ENCODE peak calls at places on chromosomes 4 and X, in ten cellular contexts. N, Z, H, V, C, B, W, K, A and Y are unnamed samples.

GRCh38 chr4:25350561-25350960 is 26.5 kb upstream of the ANAPC4 start:
- DNase-seq in C (no peak), Z (no peak), V (no peak), N (no peak), A (no peak), B (no peak), W (no peak), H (no peak), K (no peak), Y (no peak)

GRCh38 chr4:89836031-89836777 is 757 bp downstream of the SNCA start:
- DNase-seq in W (peak), B (no peak), H (no peak), A (no peak), V (no peak), N (peak), C (peak), K (peak), Z (no peak), Y (no peak)

GRCh38 chrX:135345328-135345645 is 36.0 kb downstream of the ETDC start:
- DNase-seq in W (peak), A (peak), C (no peak), H (no peak), V (no peak), N (peak), K (no peak), Z (peak), B (no peak), Y (no peak)

GRCh38 chr4:167713756-167714155 is 378.6 kb upstream of the ANXA10 start:
- DNase-seq in N (no peak), C (no peak), H (no peak), B (no peak), Z (no peak), K (no peak), W (no peak), A (no peak), V (no peak), Y (no peak)

GRCh38 chr4:58587856-58588255 is 1477.7 kb upstream of the IGFBP7 start:
- DNase-seq in C (no peak), N (no peak), W (no peak), A (no peak), K (no peak), B (no peak), H (no peak), Z (no peak), V (no peak), Y (no peak)

GRCh38 chr4:177441061-177441802 is 1.0 kb downstream of the AGA start:
- DNase-seq in C (no peak), K (peak), A (peak), V (peak), W (no peak), H (peak), B (peak), N (peak), Z (no peak), Y (no peak)

GRCh38 chrX:40068048-40068447 is 29.7 kb downstream of the BCOR start:
- DNase-seq in B (no peak), V (no peak), C (no peak), A (no peak), N (no peak), Z (no peak), K (no peak), H (no peak), W (no peak), Y (no peak)

GRCh38 chrX:443676-444210 is 57.0 kb upstream of the PPP2R3B start:
- DNase-seq in C (no peak), V (no peak), K (no peak), W (no peak), Z (peak), A (no peak), H (no peak), N (no peak), B (no peak), Y (no peak)

GRCh38 chr4:114780205-114780604 is 181.6 kb downstream of the UGT8 start:
- DNase-seq in W (no peak), A (no peak), B (no peak), C (no peak), V (no peak), K (peak), H (no peak), N (peak), Z (no peak), Y (no peak)

GRCh38 chr4:78002260-78002659 is 54.9 kb upstream of the FRAS1 start:
- DNase-seq in N (no peak), H (no peak), V (no peak), A (no peak), Z (no peak), K (peak), W (no peak), C (no peak), B (no peak), Y (no peak)

GRCh38 chrX:71098951-71099506 is 3.4 kb downstream of the FOXO4 start:
- DNase-seq in V (no peak), H (no peak), Z (no peak), K (peak), C (no peak), N (no peak), A (no peak), B (no peak), W (no peak), Y (no peak)

GRCh38 chr4:78766026-78766425 is 10.1 kb upstream of the BMP2K start:
- DNase-seq in C (no peak), V (no peak), K (no peak), A (no peak), W (no peak), H (no peak), Z (no peak), N (no peak), B (no peak), Y (no peak)

GRCh38 chr4:6446538-6447451 is 25.6 kb downstream of the PPP2R2C start:
- DNase-seq in K (no peak), A (no peak), B (no peak), Z (no peak), W (no peak), H (no peak), C (no peak), V (no peak), N (no peak), Y (no peak)

GRCh38 chr4:68592673-68593072 is 16.6 kb upstream of the UGT2B17 start:
- DNase-seq in H (no peak), C (no peak), V (no peak), B (no peak), A (no peak), W (no peak), Z (no peak), K (no peak), N (no peak), Y (no peak)

GRCh38 chr4:87108142-87108546 is 112.3 kb downstream of the KLHL8 start:
- DNase-seq in H (no peak), V (no peak), A (no peak), C (no peak), N (peak), B (no peak), W (no peak), Z (peak), K (no peak), Y (no peak)

GRCh38 chrX:155612312-155613224 is at the start of gene TMLHE:
- DNase-seq in A (peak), Z (peak), C (peak), W (peak), H (peak), V (peak), K (peak), N (peak), B (peak), Y (peak)

GRCh38 chr4:9812530-9813340 is 31.3 kb downstream of the DRD5 start:
- DNase-seq in N (peak), A (no peak), C (no peak), Z (no peak), H (no peak), K (no peak), B (no peak), W (no peak), V (peak), Y (no peak)

GRCh38 chr4:143329985-143330384 is 6.7 kb upstream of the GAB1 start:
- DNase-seq in Z (no peak), V (no peak), N (no peak), H (no peak), A (no peak), K (peak), B (no peak), W (no peak), C (no peak), Y (no peak)

GRCh38 chr4:105900541-105900940 is 5.3 kb downstream of the NPNT start:
- DNase-seq in B (no peak), W (no peak), Z (no peak), H (no peak), K (no peak), N (no peak), A (no peak), C (no peak), V (no peak), Y (no peak)

GRCh38 chrX:331145-331771 is 12.7 kb upstream of the GTPBP6 start:
- DNase-seq in K (peak), A (no peak), V (no peak), H (no peak), Z (peak), C (peak), W (no peak), B (no peak), N (peak), Y (no peak)

GRCh38 chr4:168589154-168589553 is 92.3 kb downstream of the PALLD start:
- DNase-seq in A (no peak), C (no peak), Z (no peak), V (no peak), W (peak), H (no peak), B (no peak), N (no peak), K (no peak), Y (no peak)

GRCh38 chr4:98113005-98113404 is 30.3 kb downstream of the STPG2 start:
- DNase-seq in V (no peak), B (no peak), W (no peak), K (peak), C (no peak), N (no peak), Z (no peak), A (no peak), H (no peak), Y (no peak)

GRCh38 chr4:151993521-151993920 is 232.7 kb upstream of the GATB start:
- DNase-seq in V (no peak), K (no peak), C (no peak), B (no peak), W (no peak), A (no peak), H (no peak), N (no peak), Z (no peak), Y (no peak)

GRCh38 chr4:16129336-16129735 is 45.5 kb upstream of the PROM1 start:
- DNase-seq in N (peak), Z (no peak), A (no peak), V (no peak), C (no peak), W (no peak), H (no peak), K (no peak), B (no peak), Y (no peak)

GRCh38 chr4:172601195-172601594 is 567.4 kb upstream of the GALNT7 start:
- DNase-seq in A (no peak), K (peak), H (no peak), Z (no peak), C (no peak), B (no peak), W (no peak), V (no peak), N (no peak), Y (no peak)

GRCh38 chr4:145101091-145101490 is 3.0 kb downstream of the ABCE1 start:
- DNase-seq in H (no peak), V (no peak), K (no peak), B (no peak), Z (no peak), W (no peak), A (no peak), N (no peak), C (no peak), Y (no peak)

GRCh38 chr4:105572296-105572695 is 19.9 kb downstream of the ARHGEF38 start:
- DNase-seq in K (no peak), Z (no peak), H (no peak), B (no peak), V (no peak), A (no peak), W (no peak), N (no peak), C (no peak), Y (no peak)

GRCh38 chr4:105923507-105924238 is 28.4 kb downstream of the NPNT start:
- DNase-seq in C (no peak), A (no peak), N (no peak), K (no peak), W (no peak), V (no peak), B (no peak), H (no peak), Z (no peak), Y (no peak)

GRCh38 chr4:69322055-69322454 is 41.8 kb downstream of the UGT2B28 start:
- DNase-seq in H (no peak), K (no peak), W (no peak), B (no peak), V (no peak), Z (no peak), A (no peak), N (no peak), C (no peak), Y (no peak)

GRCh38 chrX:17373337-17373736 is 1.7 kb upstream of the NHS start:
- DNase-seq in A (no peak), W (no peak), N (no peak), V (no peak), K (no peak), H (no peak), B (no peak), Z (no peak), C (no peak), Y (no peak)

GRCh38 chr4:16574981-16575380 is 323.5 kb downstream of the LDB2 start:
- DNase-seq in C (no peak), K (no peak), W (no peak), Z (no peak), N (no peak), A (no peak), B (no peak), H (no peak), V (no peak), Y (no peak)

GRCh38 chrX:110915579-110915978 is 120.0 kb upstream of the CHRDL1 start:
- DNase-seq in B (no peak), H (no peak), C (no peak), K (no peak), W (no peak), Z (no peak), N (no peak), V (no peak), A (no peak), Y (no peak)

GRCh38 chr4:168769416-168769815 is 240.6 kb downstream of the CBR4 start:
- DNase-seq in A (no peak), V (no peak), N (no peak), W (no peak), H (no peak), B (no peak), Z (no peak), K (no peak), C (no peak), Y (no peak)

GRCh38 chrX:16096131-16096530 is 27.2 kb upstream of the GRPR start:
- DNase-seq in B (no peak), H (no peak), N (no peak), W (no peak), Z (no peak), A (no peak), V (no peak), K (peak), C (no peak), Y (no peak)

GRCh38 chr4:141142423-141142822 is 9.2 kb upstream of the RNF150 start:
- DNase-seq in Z (no peak), H (no peak), K (no peak), N (no peak), C (no peak), A (no peak), V (no peak), B (no peak), W (no peak), Y (no peak)

GRCh38 chr4:128527356-128527755 is 239.7 kb upstream of the PGRMC2 start:
- DNase-seq in H (no peak), B (no peak), Z (no peak), K (no peak), N (no peak), C (no peak), W (no peak), V (no peak), A (no peak), Y (no peak)

GRCh38 chrX:48893556-48894348 is 3.8 kb downstream of the TIMM17B start:
- DNase-seq in Z (no peak), C (no peak), W (no peak), N (no peak), K (no peak), A (no peak), B (no peak), H (no peak), V (no peak), Y (no peak)

GRCh38 chrX:23911436-23911835 is 3.6 kb downstream of the CXorf58 start:
- DNase-seq in B (no peak), K (no peak), H (no peak), C (no peak), A (no peak), Z (no peak), V (no peak), N (no peak), W (no peak), Y (no peak)

GRCh38 chrX:23908219-23909003 is 605 bp downstream of the CXorf58 start:
- DNase-seq in K (peak), C (no peak), H (no peak), V (no peak), A (no peak), B (no peak), N (no peak), W (no peak), Z (no peak), Y (no peak)

GRCh38 chrX:23904096-23904495 is 3.6 kb downstream of the APOO start:
- DNase-seq in W (no peak), N (no peak), C (no peak), H (no peak), B (no peak), K (no peak), A (no peak), Z (no peak), V (no peak), Y (no peak)

GRCh38 chrX:23907106-23907495 is 637 bp downstream of the APOO start:
- DNase-seq in C (no peak), H (no peak), Z (no peak), W (no peak), K (peak), N (no peak), V (no peak), A (no peak), B (no peak), Y (no peak)

DNA sequence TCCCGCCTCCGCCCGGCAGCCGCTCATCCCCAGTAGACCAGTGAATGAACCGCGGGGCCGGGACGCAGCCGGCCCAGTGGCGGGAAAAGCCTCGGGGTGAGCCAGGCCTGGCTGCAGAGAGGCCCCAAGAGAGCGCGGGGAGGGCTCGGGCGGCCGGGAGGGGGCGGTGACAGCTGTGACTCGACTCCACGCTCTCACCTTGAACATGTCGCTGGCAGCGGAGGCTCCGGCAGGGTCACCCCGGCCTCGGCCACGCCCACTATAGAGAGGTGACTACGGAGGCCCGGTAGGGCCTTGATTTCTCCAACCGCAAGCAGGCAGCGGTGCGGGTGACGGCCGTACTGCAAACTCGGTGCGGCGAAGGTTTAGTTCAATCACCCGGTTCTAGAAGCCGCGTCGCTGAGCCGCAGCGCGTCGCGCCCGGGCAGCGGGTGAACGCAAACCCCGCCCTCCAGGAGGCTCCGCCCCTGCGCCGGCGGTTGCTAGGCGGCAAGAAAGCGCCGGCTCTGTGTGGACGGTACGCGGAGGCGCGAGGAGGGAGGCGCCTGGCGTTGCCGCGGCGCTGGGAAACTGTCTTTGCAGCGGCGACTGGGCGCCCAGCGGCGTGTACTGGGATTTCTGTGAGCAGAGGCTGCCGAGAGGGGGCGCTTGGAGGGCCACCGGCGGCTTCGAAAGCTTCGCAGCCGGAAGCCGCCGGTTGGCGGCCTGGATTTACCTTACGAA is at the start of the genes APOO and CXorf58:
- DNase-seq in N (peak), V (peak), W (peak), Z (peak), K (peak), B (peak), C (peak), H (peak), A (peak), Y (peak)
- TF ChIP-seq POLR2AphosphoS5 in N (peak), V (peak), W (peak), Z (peak), K (peak), B (peak), C (no peak), H (no peak), A (no peak), Y (peak)

GRCh38 chr4:140096483-140096861 is 57.5 kb downstream of the MAML3 start:
- DNase-seq in W (no peak), B (no peak), H (no peak), C (no peak), N (no peak), V (no peak), Z (no peak), A (no peak), K (no peak), Y (no peak)

GRCh38 chr4:140097572-140097971 is 56.4 kb downstream of the MAML3 start:
- DNase-seq in N (no peak), Z (no peak), K (no peak), V (no peak), W (no peak), A (no peak), B (no peak), C (no peak), H (no peak), Y (no peak)

GRCh38 chr4:140096921-140097320 is 57.1 kb downstream of the MAML3 start:
- DNase-seq in H (no peak), V (no peak), N (no peak), W (no peak), Z (no peak), B (no peak), K (no peak), A (no peak), C (no peak), Y (no peak)

GRCh38 chr4:140099993-140100392 is 54.0 kb downstream of the MAML3 start:
- DNase-seq in B (no peak), K (no peak), C (no peak), H (no peak), A (peak), N (peak), Z (peak), V (no peak), W (no peak), Y (no peak)

DNA sequence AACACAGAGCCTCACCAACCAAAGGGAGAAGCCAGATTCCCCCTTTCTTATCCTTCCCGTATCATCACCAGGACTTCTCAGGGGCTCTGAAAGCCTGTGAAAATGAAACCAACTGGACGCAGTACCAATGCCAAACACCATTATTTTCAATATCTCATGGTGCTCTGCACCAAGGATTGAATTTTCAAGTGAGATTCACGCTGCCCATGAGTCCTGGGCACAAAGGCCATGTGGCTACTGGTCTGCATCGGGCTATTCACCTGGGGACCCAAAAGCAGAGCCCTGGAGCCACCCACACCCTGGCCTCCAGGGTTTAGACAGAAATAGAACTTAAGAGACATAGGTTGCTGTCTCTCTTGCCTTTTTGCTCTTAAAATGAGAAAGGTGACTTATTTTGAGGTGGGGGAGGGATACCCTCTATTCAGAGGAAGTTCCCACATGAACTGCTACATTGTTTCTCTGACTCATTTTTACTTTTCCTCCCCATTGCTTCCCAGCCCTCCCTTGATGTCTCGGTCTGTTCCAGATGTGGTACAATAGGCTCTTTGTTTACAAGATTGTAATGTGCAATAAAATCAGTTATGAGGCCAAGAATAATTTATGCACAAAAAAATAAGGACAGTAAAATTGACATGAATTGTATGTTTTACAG is 55.4 kb downstream of the MAML3 start:
- DNase-seq in W (no peak), K (no peak), H (no peak), N (no peak), C (no peak), Z (no peak), B (no peak), V (no peak), A (no peak), Y (no peak)
- TF ChIP-seq POLR2AphosphoS5 in W (no peak), K (no peak), H (no peak), N (no peak), C (no peak), Z (no peak), B (no peak), V (no peak), A (no peak), Y (no peak)

GRCh38 chrX:2888309-2888708 is 40.8 kb downstream of the ARSD start:
- DNase-seq in Z (no peak), N (no peak), A (no peak), K (no peak), V (no peak), C (no peak), H (no peak), W (no peak), B (no peak), Y (no peak)
- TF ChIP-seq POLR2AphosphoS5 in Z (no peak), N (no peak), A (no peak), K (no peak), V (no peak), C (no peak), H (no peak), W (no peak), B (no peak), Y (no peak)

DNA sequence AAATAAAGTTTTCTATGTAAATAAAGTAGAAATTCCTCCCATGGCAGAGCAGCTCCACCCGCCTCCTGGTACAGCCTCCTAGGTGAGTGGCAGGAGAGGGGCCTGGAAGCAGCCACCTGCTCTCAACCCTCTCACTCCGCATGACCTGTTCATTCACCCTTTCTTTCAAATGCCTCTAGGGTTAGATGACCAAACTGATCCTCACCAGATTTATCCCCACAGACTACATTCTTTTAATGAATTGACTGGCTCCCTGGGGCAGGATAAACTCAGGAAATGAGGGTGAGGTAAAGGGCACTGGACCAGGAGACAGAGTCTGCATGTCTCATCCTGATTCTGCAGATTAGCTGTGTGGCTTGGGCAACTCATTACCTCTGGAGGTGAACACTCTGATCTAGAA is 32.6 kb upstream of the NKX6-1 start:
- DNase-seq in B (no peak), A (no peak), K (no peak), H (no peak), N (peak), W (no peak), V (no peak), C (no peak), Z (no peak), Y (no peak)
- TF ChIP-seq POLR2AphosphoS5 in B (no peak), A (no peak), K (no peak), H (no peak), N (no peak), W (no peak), V (no peak), C (no peak), Z (no peak), Y (no peak)